ENCODE peak calls at places on chromosomes 12 and 14, in seven cellular contexts. M is endothelial cell of umbilical vein, Q is HCT116, L is H1, P is HepG2, F is GM23338, I is K562. U is an unnamed sample.

GRCh38 chr12:71456990-71457389 is 17.4 kb downstream of the LGR5 start:
- DNase-seq in P (no peak), F (no peak), M (no peak), I (no peak), Q (no peak), L (no peak), U (no peak)

GRCh38 chr14:36522347-36522971 is 2.4 kb upstream of the NKX2-1 start:
- DNase-seq in F (peak; percentile 71), L (no peak), I (no peak), P (no peak), Q (no peak), M (no peak), U (no peak)

GRCh38 chr14:95460647-95461478 is 55.6 kb downstream of the SYNE3 start:
- DNase-seq in F (peak; percentile 24), L (no peak), I (no peak), M (peak; percentile 52), Q (peak; percentile 37), P (no peak), U (no peak)

GRCh38 chr12:123398177-123398916 is 14.4 kb downstream of the KMT5A start:
- DNase-seq in M (peak; percentile 87), F (no peak), I (no peak), L (no peak), Q (no peak), P (no peak), U (no peak)

GRCh38 chr12:53495903-53496751 is 3.1 kb downstream of the MAP3K12 start:
- DNase-seq in I (peak; percentile 84), L (no peak), F (peak; percentile 83), P (peak; percentile 63), Q (no peak), M (no peak), U (no peak)

GRCh38 chr12:91381309-91381804 is 198.7 kb upstream of the DCN start:
- DNase-seq in M (peak; percentile 95), L (peak; percentile 64), Q (no peak), F (peak; percentile 94), I (no peak), P (no peak), U (peak; percentile 56)

GRCh38 chr14:68104518-68104917 is 284.9 kb downstream of the RAD51B start:
- DNase-seq in L (no peak), P (peak; percentile 13), M (no peak), F (no peak), Q (no peak), I (no peak), U (no peak)

GRCh38 chr14:83004456-83005006 is 1470.9 kb upstream of the SEL1L start:
- DNase-seq in P (no peak), I (no peak), L (no peak), F (no peak), Q (no peak), M (no peak), U (no peak)

GRCh38 chr12:54984602-54985376 is at the start of gene TESPA1:
- DNase-seq in M (no peak), I (peak; percentile 65), Q (no peak), L (no peak), F (no peak), P (no peak), U (no peak)

GRCh38 chr14:80974338-80975078 is 19.1 kb downstream of the TSHR start:
- DNase-seq in P (no peak), L (no peak), M (no peak), F (no peak), Q (no peak), I (no peak), U (no peak)

GRCh38 chr12:131543040-131543439 is 167.8 kb upstream of the SFSWAP start:
- DNase-seq in L (no peak), M (no peak), P (no peak), Q (no peak), F (no peak), I (no peak), U (no peak)

GRCh38 chr12:54010972-54011664 is 2.3 kb downstream of the HOXC8 start:
- DNase-seq in Q (no peak), P (no peak), I (no peak), M (no peak), L (no peak), F (no peak), U (no peak)

GRCh38 chr12:82507656-82508055 is 149.3 kb downstream of the METTL25 start:
- DNase-seq in F (no peak), Q (no peak), M (no peak), P (no peak), I (no peak), L (no peak), U (no peak)

GRCh38 chr14:71739273-71739990 is 192.8 kb upstream of the RGS6 start:
- DNase-seq in P (peak; percentile 50), L (no peak), Q (peak; percentile 54), M (peak; percentile 17), I (peak; percentile 12), F (peak; percentile 45), U (peak; percentile 62)

GRCh38 chr12:88952543-88952942 is 372.3 kb upstream of the KITLG start:
- DNase-seq in Q (peak; percentile 65), I (no peak), M (peak; percentile 82), P (peak; percentile 15), L (no peak), F (no peak), U (no peak)

GRCh38 chr12:66409195-66409871 is 107.0 kb downstream of the HELB start:
- DNase-seq in P (peak; percentile 34), Q (peak; percentile 57), L (peak; percentile 33), I (peak; percentile 57), M (peak; percentile 69), F (peak; percentile 84), U (peak; percentile 44)

GRCh38 chr14:99670361-99671229 is 13.5 kb upstream of the CYP46A1 start:
- DNase-seq in F (no peak), M (no peak), P (no peak), I (no peak), L (no peak), Q (no peak), U (peak; percentile 86)

GRCh38 chr12:13205809-13206559 is 9.5 kb downstream of the EMP1 start:
- DNase-seq in M (peak; percentile 92), Q (peak; percentile 83), P (no peak), L (no peak), F (no peak), I (no peak), U (no peak)

GRCh38 chr12:94092516-94093241 is 55.7 kb upstream of the PLXNC1 start:
- DNase-seq in Q (no peak), M (no peak), F (no peak), I (no peak), P (no peak), L (no peak), U (no peak)

GRCh38 chr14:92914087-92914656 is 8.8 kb upstream of the CHGA start:
- DNase-seq in L (no peak), I (peak; percentile 62), M (peak; percentile 17), P (peak; percentile 40), Q (no peak), F (peak; percentile 87), U (no peak)

GRCh38 chr14:101859916-101860315 is 98.4 kb downstream of the PPP2R5C start:
- DNase-seq in L (no peak), P (no peak), I (no peak), F (no peak), Q (no peak), M (no peak), U (no peak)

GRCh38 chr14:56004323-56004722 is 113.9 kb upstream of the PELI2 start:
- DNase-seq in M (no peak), I (no peak), Q (no peak), P (no peak), F (no peak), L (no peak), U (no peak)

DNA sequence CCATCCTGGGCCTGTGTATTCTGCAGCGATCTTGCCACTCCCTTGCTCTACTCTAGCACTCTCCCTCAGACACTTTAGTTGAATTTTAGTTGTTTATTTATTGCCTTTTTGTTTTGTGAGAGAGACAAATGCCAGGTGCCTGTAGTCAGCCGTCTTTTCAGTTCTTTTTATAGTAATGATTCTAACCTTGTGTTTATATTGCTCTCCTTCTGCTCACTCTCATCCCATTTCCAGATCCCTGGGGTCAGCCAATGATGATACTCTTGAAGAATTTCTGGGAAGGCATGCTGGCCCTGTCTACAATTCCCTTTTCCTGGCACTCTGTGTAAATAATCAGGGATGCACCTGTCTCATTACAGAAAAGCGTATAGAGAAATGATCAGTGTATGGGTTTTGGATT is 334.1 kb upstream of the MIS18BP1 start:
- DNase-seq in L (no peak), F (no peak), M (no peak), I (no peak), Q (no peak), P (no peak), U (no peak)
- TF ChIP-seq POLR2AphosphoS5 in L (no peak), F (no peak), M (no peak), I (no peak), Q (no peak), P (no peak), U (no peak)

DNA sequence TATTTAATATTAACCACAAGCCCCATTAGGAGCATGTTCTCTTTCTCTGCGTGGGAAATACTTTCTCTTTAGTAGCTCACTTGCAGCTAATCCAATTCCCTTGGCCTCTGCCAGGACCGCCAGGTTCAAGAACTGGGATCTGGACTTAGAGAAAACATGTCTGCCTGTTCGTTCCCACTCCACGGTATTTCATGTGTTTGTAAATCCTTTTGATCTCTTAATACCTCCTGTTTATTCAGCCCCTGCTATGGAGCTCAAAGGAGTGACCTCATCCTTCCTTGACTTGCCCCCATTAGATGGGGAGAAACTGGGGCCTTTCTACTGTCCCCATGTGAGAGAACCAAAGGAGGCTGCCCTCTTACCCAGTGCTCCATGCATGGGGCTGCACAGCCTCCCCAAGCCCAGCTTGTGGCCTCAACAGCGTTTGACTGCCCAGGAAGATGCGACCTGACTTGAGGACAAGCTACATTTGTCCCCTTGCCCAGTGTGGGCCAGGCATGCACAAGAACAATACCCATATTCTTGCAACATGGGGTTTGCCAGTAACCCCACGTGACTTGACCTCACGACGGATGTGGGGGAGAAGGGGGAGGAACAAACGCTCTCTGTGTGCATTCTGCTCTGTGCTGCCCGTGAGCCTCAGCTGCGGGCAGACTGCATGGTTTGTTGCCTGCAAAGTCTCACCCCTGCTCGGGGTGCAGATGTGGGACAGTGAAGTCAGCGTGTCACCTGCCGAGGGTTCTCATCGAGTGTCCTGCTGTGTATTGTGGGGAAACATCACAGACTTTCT is 30.3 kb downstream of the CD9 start:
- DNase-seq in F (no peak), I (no peak), Q (no peak), L (no peak), M (no peak), P (peak; percentile 92), U (no peak)
- H3K36me3 ChIP-seq in F (peaks cover 20% of the 10 kb centered on the region), I (no peaks in the 10 kb centered on the region), Q (peaks cover 23% of the 10 kb centered on the region), L (peaks cover 46% of the 10 kb centered on the region), M (peaks cover 26% of the 10 kb centered on the region), P (no peaks in the 10 kb centered on the region), U (no peaks in the 10 kb centered on the region)

DNA sequence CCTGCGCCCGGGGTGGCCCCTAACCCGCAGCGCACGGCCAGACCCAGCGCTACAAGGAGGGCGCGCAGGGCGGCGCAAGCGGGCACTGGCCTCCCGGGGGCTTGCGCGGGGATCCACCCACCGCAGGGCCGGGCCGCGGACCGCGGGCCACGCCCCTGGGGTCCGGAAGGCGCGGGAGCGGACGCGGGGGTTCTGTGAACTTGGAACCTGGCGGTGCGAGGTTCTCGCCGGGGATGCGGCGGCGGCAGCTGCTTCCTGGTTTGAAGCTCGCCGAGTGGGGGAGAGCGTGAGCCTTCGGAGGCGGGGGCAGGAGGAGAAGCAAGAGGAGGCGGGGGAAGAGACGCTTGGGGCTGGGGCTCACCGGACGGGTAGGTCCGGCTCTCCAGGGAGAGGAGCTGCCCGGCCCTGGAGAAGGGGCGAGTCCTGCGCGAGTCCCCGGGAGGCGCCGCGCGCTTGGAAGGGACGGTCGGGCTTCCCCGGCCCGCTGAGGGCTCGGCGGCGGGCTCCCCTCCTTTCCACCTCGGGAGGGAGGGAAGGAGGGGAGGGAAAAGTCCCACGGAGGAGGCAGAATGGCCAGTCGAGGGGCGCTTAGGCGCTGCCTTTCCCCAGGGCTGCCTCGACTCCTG is at the start of gene PRKCH:
- DNase-seq in Q (peak; percentile 54), I (peak; percentile 74), F (peak; percentile 82), M (peak; percentile 92), L (peak; percentile 36), P (peak; percentile 11), U (no peak)
- TF ChIP-seq EZH2 in Q (no peak), I (no peak), F (no peak), M (no peak), L (no peak), P (no peak), U (no peak)

GRCh38 chr14:75278422-75279152 is at the start of gene FOS:
- DNase-seq in P (peak; percentile 89), L (no peak), Q (peak; percentile 92), I (peak; percentile 90), F (peak; percentile 97), M (peak; percentile 93), U (no peak)
- TF ChIP-seq POLR2AphosphoS5 in P (peak; percentile 97), L (peak; percentile 99), Q (peak; percentile 100), I (peak; percentile 95), F (peak; percentile 96), M (peak; percentile 95), U (peak; percentile 99)

U was measured in SK-N-MC.